ENCODE peak calls at places on chromosomes 11 and 22, in five cellular contexts. W, K, I, A and X are unnamed samples.

GRCh38 chr22:25641650-25642049 is 77.2 kb downstream of the GRK3 start:
- DNase-seq in W (no peak), K (no peak), I (no peak), A (no peak), X (no peak)

GRCh38 chr11:77096591-77097019 is 6.0 kb upstream of the OMP start:
- DNase-seq in W (no peak), K (peak), I (no peak), A (no peak), X (no peak)

GRCh38 chr11:17353228-17354021 is 1.8 kb downstream of the NCR3LG1 start:
- DNase-seq in W (peak), K (peak), I (peak), A (peak), X (peak)

GRCh38 chr11:66188580-66188979 is 79.9 kb upstream of the RAB1B start:
- DNase-seq in W (peak), K (no peak), I (no peak), A (peak), X (peak)

GRCh38 chr22:36641902-36642640 is 61.5 kb downstream of the CACNG2 start:
- DNase-seq in W (peak), K (no peak), I (no peak), A (peak), X (no peak)

GRCh38 chr11:94750319-94751215 is 17.6 kb upstream of the AMOTL1 start:
- DNase-seq in W (no peak), K (no peak), I (no peak), A (no peak), X (no peak)

GRCh38 chr11:115624065-115624464 is 119.8 kb upstream of the CADM1 start:
- DNase-seq in W (no peak), K (no peak), I (no peak), A (no peak), X (no peak)

GRCh38 chr11:91299980-91300379 is 924.6 kb upstream of the FAT3 start:
- DNase-seq in W (peak), K (no peak), I (no peak), A (peak), X (peak)

GRCh38 chr11:99019676-99020075 is 1.1 kb upstream of the CNTN5 start:
- DNase-seq in W (no peak), K (no peak), I (no peak), A (no peak), X (no peak)

GRCh38 chr11:127859941-127860354 is 727.4 kb downstream of the ETS1 start:
- DNase-seq in W (no peak), K (no peak), I (no peak), A (peak), X (no peak)

GRCh38 chr11:134379241-134379640 is 32.8 kb downstream of the B3GAT1 start:
- DNase-seq in W (no peak), K (no peak), I (no peak), A (no peak), X (no peak)

GRCh38 chr11:61123775-61124571 is 21.7 kb downstream of the CD5 start:
- DNase-seq in W (no peak), K (no peak), I (no peak), A (no peak), X (no peak)

GRCh38 chr22:32323513-32324164 is 34.0 kb upstream of the RFPL3 start:
- DNase-seq in W (no peak), K (peak), I (peak), A (no peak), X (no peak)

GRCh38 chr11:120239713-120240640 is at the start of gene POU2F3:
- DNase-seq in W (no peak), K (no peak), I (peak), A (no peak), X (no peak)

GRCh38 chr11:44968510-44968909 is 17.8 kb upstream of the TP53I11 start:
- DNase-seq in W (peak), K (no peak), I (no peak), A (no peak), X (no peak)

GRCh38 chr11:102914238-102915043 is 39.7 kb upstream of the MMP12 start:
- DNase-seq in W (peak), K (peak), I (peak), A (peak), X (peak)

GRCh38 chr11:13368041-13368446 is 90.5 kb downstream of the BMAL1 start:
- DNase-seq in W (peak), K (no peak), I (no peak), A (peak), X (peak)

GRCh38 chr11:19676508-19677379 is 35.9 kb upstream of the NAV2 start:
- DNase-seq in W (no peak), K (no peak), I (no peak), A (no peak), X (peak)

GRCh38 chr11:69027704-69028372 is 14.8 kb upstream of the MRGPRF start:
- DNase-seq in W (peak), K (peak), I (no peak), A (no peak), X (no peak)

GRCh38 chr11:28009383-28009782 is 98.6 kb downstream of the KIF18A start:
- DNase-seq in W (peak), K (no peak), I (no peak), A (peak), X (peak)

GRCh38 chr22:46791201-46791731 is 28.8 kb downstream of the TBC1D22A start:
- DNase-seq in W (peak), K (no peak), I (no peak), A (peak), X (peak)

GRCh38 chr11:122202951-122203456 is 87.0 kb upstream of the BLID start:
- DNase-seq in W (peak), K (peak), I (peak), A (peak), X (peak)

GRCh38 chr11:106127604-106128003 is 50.1 kb downstream of the AASDHPPT start:
- DNase-seq in W (no peak), K (no peak), I (no peak), A (no peak), X (no peak)

GRCh38 chr11:62905927-62906531 is 15.1 kb downstream of the CHRM1 start:
- DNase-seq in W (peak), K (peak), I (peak), A (peak), X (peak)

GRCh38 chr22:38869663-38870062 is 2.4 kb downstream of the CBX6 start:
- DNase-seq in W (no peak), K (no peak), I (no peak), A (no peak), X (no peak)

GRCh38 chr11:49303080-49303479 is 94.7 kb upstream of the FOLH1 start:
- DNase-seq in W (no peak), K (no peak), I (no peak), A (no peak), X (no peak)

DNA sequence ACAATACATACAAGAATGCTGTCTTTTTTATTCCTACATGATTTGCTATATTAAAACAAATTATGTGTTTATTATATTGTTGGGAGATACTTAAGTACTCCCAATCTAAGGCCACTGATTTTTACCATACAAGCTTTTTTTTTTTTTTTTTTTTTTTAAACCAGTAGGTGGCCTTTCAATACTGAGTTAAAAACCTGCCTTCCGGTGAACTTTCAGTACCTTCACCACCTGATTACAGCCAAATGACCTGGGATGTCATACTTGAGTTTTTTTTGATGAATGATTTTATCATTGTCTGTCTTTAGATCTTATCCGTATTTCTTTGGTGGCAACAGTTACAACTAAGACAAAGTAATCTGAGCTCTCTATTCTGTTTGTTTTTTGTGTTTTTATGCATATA is 94.0 kb upstream of the FOLH1 start:
- DNase-seq in W (no peak), K (no peak), I (no peak), A (no peak), X (no peak)
- TF ChIP-seq CTCF in W (no peak), K (peak), I (no peak), A (no peak), X (no peak)

GRCh38 chr11:117201906-117202305 is 2.7 kb downstream of the TAGLN start:
- DNase-seq in W (no peak), K (no peak), I (no peak), A (no peak), X (no peak)
- H3K4me3 ChIP-seq in W (peak), K (no peak), I (no peak), A (peak), X (peak)

GRCh38 chr11:71120346-71120963 is 131.9 kb downstream of the SHANK2 start:
- DNase-seq in W (no peak), K (peak), I (peak), A (no peak), X (no peak)
- TF ChIP-seq CTCF in W (no peak), K (peak), I (peak), A (peak), X (peak)

DNA sequence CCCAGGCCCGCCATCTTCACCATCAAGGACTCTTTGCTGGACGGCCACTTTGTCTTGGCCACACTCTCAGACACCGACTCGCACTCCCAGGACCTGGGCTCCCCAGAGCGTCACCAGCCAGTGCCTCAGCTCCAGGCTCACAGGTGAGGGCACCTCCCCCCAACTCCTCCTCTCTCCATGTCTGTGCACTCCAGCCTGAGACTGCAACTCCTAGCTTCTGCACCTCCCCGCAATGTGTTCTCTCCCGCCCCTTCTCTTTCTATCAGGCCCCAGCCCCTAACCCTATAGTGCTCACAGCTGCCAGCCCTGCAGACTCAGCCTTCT is 4.4 kb downstream of the RAD9A start:
- DNase-seq in W (no peak), K (no peak), I (no peak), A (no peak), X (no peak)
- H3K4me3 ChIP-seq in W (no peak), K (no peak), I (no peak), A (no peak), X (no peak)

GRCh38 chr11:59918494-59918893 is 19.7 kb upstream of the OOSP1 start:
- DNase-seq in W (no peak), K (no peak), I (no peak), A (peak), X (no peak)

GRCh38 chr11:59923813-59924212 is 14.4 kb upstream of the OOSP1 start:
- DNase-seq in W (peak), K (no peak), I (peak), A (no peak), X (peak)

GRCh38 chr11:59918987-59919589 is 19.1 kb upstream of the OOSP1 start:
- DNase-seq in W (peak), K (no peak), I (peak), A (peak), X (peak)
- TF ChIP-seq CTCF in W (peak), K (peak), I (peak), A (no peak), X (peak)

DNA sequence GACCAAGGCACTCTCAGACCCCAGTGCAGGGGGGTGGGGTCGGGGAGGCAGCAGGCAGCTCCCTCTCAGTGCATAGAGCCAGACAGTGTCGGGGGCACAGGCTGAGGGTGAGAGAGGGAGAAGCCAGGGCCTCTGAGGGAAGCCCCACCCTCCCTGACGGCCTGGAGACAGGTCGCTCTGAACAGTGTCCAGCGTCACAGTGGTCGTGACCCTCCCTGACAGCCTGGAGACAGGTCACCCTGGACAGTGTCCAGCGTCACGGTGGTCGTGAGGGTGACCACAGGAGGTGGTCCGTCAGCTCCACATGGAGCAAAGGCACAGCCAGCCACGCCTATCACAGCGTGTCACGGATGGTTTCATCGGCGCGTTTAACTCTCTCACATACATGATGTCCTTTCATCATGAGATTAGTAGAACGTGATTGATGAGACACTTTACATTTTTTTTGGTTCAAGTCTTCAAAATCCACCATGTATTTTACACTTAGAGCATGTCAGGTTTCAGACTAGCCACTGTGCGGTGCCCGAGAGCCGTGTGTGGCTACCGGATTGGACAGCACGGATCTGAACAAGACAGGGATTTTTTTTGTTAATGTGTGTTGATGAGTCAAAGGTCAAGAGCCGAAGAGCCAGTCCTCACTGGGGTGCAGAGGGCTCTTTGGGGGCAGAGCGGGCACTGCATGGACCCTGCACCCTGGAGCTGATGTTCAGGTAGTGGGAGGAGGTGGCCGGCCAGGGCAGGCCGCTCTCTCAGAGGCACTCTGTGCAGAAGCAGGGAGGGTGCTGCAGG is 23.9 kb upstream of the PANX2 start:
- DNase-seq in W (peak), K (peak), I (no peak), A (peak), X (peak)
- H3K4me3 ChIP-seq in W (no peak), K (no peak), I (no peak), A (no peak), X (no peak)

GRCh38 chr11:38819986-38820385 is 2221.9 kb upstream of the RAG2 start:
- DNase-seq in W (no peak), K (no peak), I (no peak), A (no peak), X (no peak)

GRCh38 chr11:38818720-38819119 is 2220.7 kb upstream of the RAG2 start:
- DNase-seq in W (no peak), K (no peak), I (no peak), A (peak), X (no peak)

DNA sequence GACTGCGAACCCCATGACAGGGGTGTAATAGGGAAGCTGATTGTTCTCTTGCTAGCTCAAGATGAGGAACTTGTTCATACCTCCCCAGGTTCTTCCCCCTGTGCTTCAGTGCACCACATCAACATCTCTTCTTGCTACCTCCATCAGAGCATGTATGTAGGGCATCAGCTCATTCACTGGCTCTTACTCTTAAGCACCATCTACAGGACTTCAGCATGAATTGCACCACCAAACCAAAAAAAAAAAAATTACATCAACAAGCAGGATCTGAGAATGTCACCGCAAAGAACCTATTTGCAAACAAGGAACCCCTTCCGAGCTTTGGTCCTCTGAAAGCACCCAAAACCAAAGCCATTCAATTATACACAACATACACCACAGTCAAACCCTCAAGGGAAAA is 2226.5 kb upstream of the RAG2 start:
- DNase-seq in W (no peak), K (no peak), I (no peak), A (peak), X (no peak)
- TF ChIP-seq CTCF in W (peak), K (peak), I (peak), A (peak), X (no peak)

DNA sequence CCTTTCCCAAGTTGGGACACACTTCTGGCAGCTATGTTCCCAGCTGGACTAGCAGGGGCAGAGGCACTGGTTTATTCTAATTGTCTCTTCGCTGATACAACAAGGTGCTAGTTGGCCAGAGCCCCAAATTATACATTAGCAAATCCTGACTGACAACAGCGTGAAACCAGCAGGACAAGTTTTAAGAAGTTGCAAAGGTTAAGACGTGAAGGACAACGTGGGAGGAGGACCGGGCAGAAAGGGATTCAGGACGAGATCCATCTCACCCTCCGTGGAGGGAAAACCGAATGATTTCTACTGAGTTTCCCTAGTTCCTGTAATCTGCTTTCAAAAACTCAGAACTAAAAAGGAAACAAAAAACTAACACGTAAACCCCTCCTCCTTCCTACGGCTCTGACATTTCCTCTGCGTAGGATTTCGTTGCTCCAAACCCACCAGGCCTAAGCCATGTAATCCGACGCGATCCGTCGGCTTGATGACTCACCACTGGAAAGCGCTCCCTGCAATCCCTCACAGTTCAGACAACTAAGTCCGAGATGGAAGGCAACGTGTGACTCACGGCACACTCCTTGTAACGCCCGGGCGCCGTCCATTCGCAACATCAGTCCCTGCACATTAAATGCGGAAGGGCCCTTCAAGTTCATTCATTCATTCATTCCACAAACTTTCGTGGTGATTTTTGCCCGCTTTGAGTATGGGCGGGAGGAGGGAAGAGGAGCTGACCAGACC is 703 bp downstream of the POGLUT3 start:
- DNase-seq in W (peak), K (peak), I (peak), A (peak), X (peak)
- H3K4me3 ChIP-seq in W (peak), K (peak), I (peak), A (peak), X (peak)

GRCh38 chr11:204587-205109 is 2.6 kb downstream of the BET1L start:
- DNase-seq in W (no peak), K (peak), I (no peak), A (no peak), X (no peak)
- TF ChIP-seq CTCF in W (no peak), K (no peak), I (no peak), A (no peak), X (no peak)

GRCh38 chr11:64764753-64765152 is 5.0 kb upstream of the PYGM start:
- DNase-seq in W (no peak), K (no peak), I (no peak), A (no peak), X (no peak)
- H3K4me3 ChIP-seq in W (no peak), K (no peak), I (no peak), A (no peak), X (no peak)